ENCODE peak calls at places on chromosomes 7 and 10, in ten cellular contexts. P, Z, Y, N, J, F, X, Q, O and V are unnamed samples.

GRCh38 chr10:11881477-11882417 is 58.6 kb downstream of the PROSER2 start:
- DNase-seq in P (no peak), Z (no peak), Y (no peak), N (peak), J (no peak), F (peak), X (no peak), Q (peak), O (no peak), V (no peak)

GRCh38 chr10:120423350-120424197 is 33.5 kb upstream of the PLPP4 start:
- DNase-seq in P (no peak), Z (peak), Y (peak), N (peak), J (peak), F (peak), X (no peak), Q (no peak), O (no peak), V (no peak)

GRCh38 chr7:37282927-37283326 is 165.7 kb downstream of the ELMO1 start:
- DNase-seq in P (no peak), Z (no peak), Y (no peak), N (no peak), J (no peak), F (no peak), X (no peak), Q (no peak), O (no peak), V (no peak)

GRCh38 chr7:116249969-116250553 is 39.7 kb downstream of the TES start:
- DNase-seq in P (no peak), Z (peak), Y (no peak), N (peak), J (no peak), F (peak), X (no peak), Q (no peak), O (no peak), V (no peak)

GRCh38 chr10:35306852-35307251 is 29.5 kb upstream of the CCNY start:
- DNase-seq in P (no peak), Z (no peak), Y (no peak), N (no peak), J (peak), F (no peak), X (no peak), Q (no peak), O (no peak), V (peak)

GRCh38 chr7:141956084-141956483 is 9.3 kb upstream of the CLEC5A start:
- DNase-seq in P (no peak), Z (no peak), Y (no peak), N (no peak), J (no peak), F (no peak), X (no peak), Q (no peak), O (no peak), V (no peak)

GRCh38 chr10:130808686-130809085 is 502.8 kb downstream of the TCERG1L start:
- DNase-seq in P (no peak), Z (no peak), Y (no peak), N (no peak), J (no peak), F (no peak), X (no peak), Q (no peak), O (no peak), V (no peak)

GRCh38 chr7:151626422-151627115 is 106.9 kb upstream of the RHEB start:
- DNase-seq in P (no peak), Z (no peak), Y (no peak), N (no peak), J (no peak), F (peak), X (no peak), Q (no peak), O (no peak), V (no peak)

GRCh38 chr10:71312840-71313789 is 5.9 kb upstream of the SLC29A3 start:
- DNase-seq in P (peak), Z (peak), Y (no peak), N (no peak), J (no peak), F (no peak), X (no peak), Q (no peak), O (no peak), V (peak)

GRCh38 chr7:106770191-106770590 is 94.9 kb upstream of the PIK3CG start:
- DNase-seq in P (no peak), Z (peak), Y (no peak), N (peak), J (no peak), F (no peak), X (no peak), Q (no peak), O (no peak), V (no peak)

GRCh38 chr10:59240581-59241183 is 64.2 kb downstream of the PHYHIPL start:
- DNase-seq in P (no peak), Z (peak), Y (no peak), N (no peak), J (no peak), F (peak), X (no peak), Q (no peak), O (no peak), V (no peak)

GRCh38 chr7:148110097-148110868 is 480.3 kb upstream of the C7orf33 start:
- DNase-seq in P (no peak), Z (no peak), Y (no peak), N (no peak), J (no peak), F (no peak), X (no peak), Q (no peak), O (no peak), V (no peak)

GRCh38 chr7:70392282-70392681 is 739.7 kb upstream of the GALNT17 start:
- DNase-seq in P (no peak), Z (peak), Y (no peak), N (no peak), J (no peak), F (no peak), X (no peak), Q (no peak), O (no peak), V (no peak)

GRCh38 chr10:73586583-73586984 is 4.6 kb downstream of the USP54 start:
- DNase-seq in P (peak), Z (peak), Y (no peak), N (no peak), J (no peak), F (peak), X (no peak), Q (no peak), O (no peak), V (no peak)

GRCh38 chr10:19416164-19416563 is 367.6 kb downstream of the MALRD1 start:
- DNase-seq in P (no peak), Z (no peak), Y (no peak), N (no peak), J (no peak), F (no peak), X (no peak), Q (no peak), O (no peak), V (no peak)

GRCh38 chr10:95524358-95525032 is 36.7 kb downstream of the SORBS1 start:
- DNase-seq in P (no peak), Z (no peak), Y (no peak), N (no peak), J (no peak), F (no peak), X (no peak), Q (no peak), O (no peak), V (no peak)

GRCh38 chr10:30812018-30812851 is 182.7 kb upstream of the LYZL2 start:
- DNase-seq in P (peak), Z (peak), Y (no peak), N (no peak), J (no peak), F (no peak), X (no peak), Q (no peak), O (no peak), V (peak)

GRCh38 chr10:92066386-92066785 is 142.8 kb downstream of the BTAF1 start:
- DNase-seq in P (no peak), Z (no peak), Y (no peak), N (no peak), J (no peak), F (no peak), X (no peak), Q (no peak), O (no peak), V (no peak)

GRCh38 chr10:84391326-84391725 is 62.9 kb downstream of the CCSER2 start:
- DNase-seq in P (no peak), Z (no peak), Y (no peak), N (no peak), J (no peak), F (no peak), X (no peak), Q (no peak), O (no peak), V (no peak)

GRCh38 chr10:28393956-28394568 is 91.2 kb upstream of the MPP7 start:
- DNase-seq in P (peak), Z (peak), Y (peak), N (peak), J (peak), F (peak), X (peak), Q (peak), O (no peak), V (peak)

GRCh38 chr7:69791739-69792138 is 193.5 kb downstream of the AUTS2 start:
- DNase-seq in P (no peak), Z (no peak), Y (no peak), N (no peak), J (no peak), F (no peak), X (no peak), Q (no peak), O (no peak), V (no peak)

GRCh38 chr7:149462101-149462520 is 1.2 kb upstream of the ZNF777 start:
- DNase-seq in P (no peak), Z (no peak), Y (no peak), N (no peak), J (no peak), F (no peak), X (no peak), Q (no peak), O (no peak), V (no peak)

GRCh38 chr7:94696981-94697670 is 41.2 kb upstream of the SGCE start:
- DNase-seq in P (peak), Z (peak), Y (no peak), N (peak), J (no peak), F (peak), X (no peak), Q (no peak), O (peak), V (peak)

GRCh38 chr10:60646966-60647796 is 131.1 kb upstream of the CDK1 start:
- DNase-seq in P (peak), Z (peak), Y (peak), N (peak), J (no peak), F (peak), X (peak), Q (no peak), O (peak), V (no peak)

GRCh38 chr10:48802611-48803046 is 118.0 kb downstream of the WDFY4 start:
- DNase-seq in P (no peak), Z (no peak), Y (peak), N (no peak), J (no peak), F (no peak), X (no peak), Q (no peak), O (no peak), V (no peak)

GRCh38 chr10:111137012-111137411 is 60.2 kb downstream of the ADRA2A start:
- DNase-seq in P (no peak), Z (no peak), Y (no peak), N (no peak), J (no peak), F (no peak), X (no peak), Q (no peak), O (no peak), V (no peak)

GRCh38 chr10:30583778-30584415 is 45.7 kb downstream of the LYZL2 start:
- DNase-seq in P (peak), Z (peak), Y (peak), N (peak), J (peak), F (peak), X (no peak), Q (peak), O (no peak), V (peak)

GRCh38 chr10:64573625-64574325 is 1052.6 kb downstream of the REEP3 start:
- DNase-seq in P (no peak), Z (no peak), Y (no peak), N (no peak), J (no peak), F (no peak), X (no peak), Q (no peak), O (no peak), V (no peak)

GRCh38 chr10:127853868-127854768 is 38.6 kb downstream of the CLRN3 start:
- DNase-seq in P (no peak), Z (peak), Y (peak), N (peak), J (peak), F (peak), X (peak), Q (no peak), O (no peak), V (peak)

GRCh38 chr10:75096749-75097148 is 14.7 kb upstream of the SAMD8 start:
- DNase-seq in P (no peak), Z (no peak), Y (no peak), N (no peak), J (no peak), F (no peak), X (no peak), Q (no peak), O (no peak), V (no peak)

GRCh38 chr10:116659049-116659670 is 38.4 kb downstream of the PNLIPRP2 start:
- DNase-seq in P (no peak), Z (no peak), Y (no peak), N (no peak), J (no peak), F (no peak), X (no peak), Q (no peak), O (no peak), V (no peak)

GRCh38 chr10:117615649-117616048 is 73.1 kb downstream of the EMX2 start:
- DNase-seq in P (no peak), Z (no peak), Y (no peak), N (no peak), J (no peak), F (no peak), X (no peak), Q (no peak), O (no peak), V (peak)